ENCODE peak calls at places on chromosomes 5 and 9, in four cellular contexts. B, U, J and V are unnamed samples.
A peak's percentile ranks its signal among the peaks of the same experiment; 100 is the strongest.

GRCh38 chr5:74124826-74125225 is 498.8 kb downstream of the ARHGEF28 start:
- DNase-seq in B (peak; percentile 32), U (no peak), J (peak; percentile 6), V (no peak)

GRCh38 chr5:161600156-161600555 is 53.6 kb upstream of the GABRB2 start:
- DNase-seq in B (no peak), U (peak; percentile 5), J (no peak), V (no peak)

GRCh38 chr5:3694819-3695218 is 99.2 kb downstream of the IRX1 start:
- DNase-seq in B (no peak), U (no peak), J (peak; percentile 54), V (peak; percentile 93)

GRCh38 chr9:96408409-96409280 is 9.5 kb downstream of the ZNF367 start:
- DNase-seq in B (no peak), U (no peak), J (no peak), V (no peak)

GRCh38 chr9:37916471-37917314 is 12.8 kb upstream of the SLC25A51 start:
- DNase-seq in B (no peak), U (no peak), J (no peak), V (no peak)

GRCh38 chr5:66232701-66233100 is 88.6 kb downstream of the SREK1 start:
- DNase-seq in B (peak; percentile 55), U (no peak), J (peak; percentile 74), V (no peak)

GRCh38 chr9:99824378-99825157 is 2.9 kb downstream of the NR4A3 start:
- DNase-seq in B (no peak), U (peak; percentile 80), J (no peak), V (no peak)

GRCh38 chr5:112711436-112711835 is 26.2 kb upstream of the APC start:
- DNase-seq in B (no peak), U (no peak), J (no peak), V (no peak)

GRCh38 chr9:105206821-105207699 is 37.4 kb upstream of the SLC44A1 start:
- DNase-seq in B (peak; percentile 50), U (no peak), J (no peak), V (no peak)

GRCh38 chr9:114914139-114914538 is 16.3 kb downstream of the TNFSF8 start:
- DNase-seq in B (peak; percentile 7), U (no peak), J (no peak), V (no peak)

GRCh38 chr5:103890313-103890712 is 327.7 kb upstream of the NUDT12 start:
- DNase-seq in B (no peak), U (no peak), J (no peak), V (no peak)

GRCh38 chr5:176530983-176531901 is 6.0 kb downstream of the RNF44 start:
- DNase-seq in B (peak; percentile 74), U (no peak), J (peak; percentile 27), V (no peak)

GRCh38 chr5:180086816-180087426 is 15.4 kb upstream of the RNF130 start:
- DNase-seq in B (no peak), U (no peak), J (no peak), V (no peak)

GRCh38 chr9:83557317-83557716 is 19.1 kb upstream of the FRMD3 start:
- DNase-seq in B (no peak), U (no peak), J (no peak), V (no peak)

GRCh38 chr5:124157320-124157719 is 589.1 kb downstream of the ZNF608 start:
- DNase-seq in B (no peak), U (no peak), J (no peak), V (no peak)

GRCh38 chr5:42498000-42498399 is 74.8 kb downstream of the GHR start:
- DNase-seq in B (no peak), U (no peak), J (no peak), V (no peak)

GRCh38 chr5:40547994-40548575 is 131.6 kb upstream of the PTGER4 start:
- DNase-seq in B (no peak), U (no peak), J (no peak), V (no peak)

GRCh38 chr5:169534311-169534880 is 49.2 kb upstream of the SPDL1 start:
- DNase-seq in B (no peak), U (no peak), J (no peak), V (no peak)

GRCh38 chr5:140112685-140113179 is 1.2 kb upstream of the PURA start:
- DNase-seq in B (peak; percentile 34), U (no peak), J (peak; percentile 18), V (no peak)

DNA sequence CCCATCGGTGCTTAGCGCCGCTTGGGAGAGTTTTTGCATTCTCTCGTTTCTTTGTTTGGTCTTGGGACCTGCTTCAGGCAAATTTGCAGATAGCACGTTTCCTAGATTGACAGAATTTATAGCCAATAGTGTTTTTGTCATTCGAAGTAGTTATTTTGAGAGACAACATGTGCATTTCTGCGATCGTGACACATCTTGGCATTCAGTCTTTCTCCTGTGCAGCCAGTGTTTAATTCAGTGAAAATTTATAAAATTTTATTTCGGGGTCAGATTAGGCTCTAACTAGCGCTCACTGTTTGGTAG is 830 bp downstream of the PRRC1 start:
- DNase-seq in B (peak; percentile 57), U (no peak), J (peak; percentile 70), V (peak; percentile 60)
- H2AFZ ChIP-seq in B (peak overlapping the region; percentile 97), U (peak overlapping the region; percentile 85), J (peak overlapping the region; percentile 85), V (peak overlapping the region; percentile 99)

GRCh38 chr9:1759009-1759408 is 256.1 kb upstream of the SMARCA2 start:
- DNase-seq in B (no peak), U (no peak), J (no peak), V (no peak)
- H3K4me2 ChIP-seq in B (no peak overlapping the region), U (no peak overlapping the region), J (no peak overlapping the region), V (no peak overlapping the region)

GRCh38 chr5:75630875-75631274 is 19.6 kb downstream of the ANKDD1B start:
- DNase-seq in B (no peak), U (no peak), J (no peak), V (no peak)

GRCh38 chr5:75626959-75627358 is 15.7 kb downstream of the ANKDD1B start:
- DNase-seq in B (no peak), U (no peak), J (no peak), V (no peak)

DNA sequence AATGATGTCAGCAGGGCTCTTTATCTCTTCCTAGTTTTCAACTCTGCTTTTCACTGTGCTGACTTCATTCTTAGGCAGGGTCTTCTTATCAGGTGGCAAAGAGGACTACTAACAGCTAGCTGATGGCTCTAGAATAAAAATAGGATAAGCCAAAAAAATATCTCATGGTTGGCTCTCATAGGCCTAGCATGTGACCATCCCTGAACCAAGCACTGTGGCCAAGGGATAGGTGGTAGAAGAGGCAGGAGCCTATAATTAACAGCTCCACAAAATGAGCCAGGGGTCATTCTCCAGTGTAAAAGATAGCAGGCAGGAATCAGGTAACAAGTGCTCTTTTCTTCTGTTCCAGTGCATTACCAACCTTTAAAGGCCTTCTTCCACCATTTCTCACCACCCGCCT is 21.1 kb downstream of the ANKDD1B start:
- DNase-seq in B (no peak), U (no peak), J (no peak), V (no peak)
- H2AFZ ChIP-seq in B (no peak overlapping the region), U (no peak overlapping the region), J (no peak overlapping the region), V (no peak overlapping the region)

GRCh38 chr9:101121836-101122399 is 93.4 kb downstream of the PLPPR1 start:
- DNase-seq in B (no peak), U (no peak), J (no peak), V (no peak)
- H3K4me2 ChIP-seq in B (no peak overlapping the region), U (no peak overlapping the region), J (no peak overlapping the region), V (no peak overlapping the region)

DNA sequence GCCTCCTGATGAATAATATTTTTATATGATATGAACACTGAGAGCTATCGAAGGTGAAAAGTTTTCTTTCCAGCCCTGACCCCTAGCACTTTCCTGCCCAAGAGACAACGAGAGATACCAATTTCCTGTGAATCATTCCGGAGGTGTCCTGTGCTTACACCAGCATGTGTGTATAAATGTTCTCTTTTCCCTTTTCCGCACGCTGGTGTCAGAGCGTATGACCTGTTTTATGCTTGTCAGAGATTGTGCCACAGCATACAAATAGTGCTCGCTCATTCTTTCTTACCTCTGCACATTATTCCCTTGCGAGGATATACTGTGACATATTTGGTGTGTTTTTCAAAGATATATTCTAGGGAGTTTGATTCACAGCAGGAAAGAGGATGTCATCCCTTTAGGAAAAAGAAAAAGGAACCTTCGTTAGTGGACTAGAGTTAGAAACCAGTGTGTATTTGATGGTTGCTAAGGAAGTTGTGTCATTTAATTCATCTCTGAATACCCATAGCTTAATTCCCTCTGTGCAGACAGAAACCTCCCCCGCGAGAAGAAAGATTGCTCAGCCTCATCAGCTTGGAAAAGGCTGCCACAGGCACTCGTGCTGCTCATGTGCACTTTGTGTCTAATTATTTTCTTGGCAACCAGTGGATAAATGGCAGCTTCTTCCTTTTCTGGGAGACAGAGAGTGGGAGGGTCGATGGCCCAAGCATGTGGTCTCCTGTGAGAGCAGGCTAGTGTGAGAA is 14.8 kb upstream of the CCIN start:
- DNase-seq in B (peak; percentile 71), U (no peak), J (peak; percentile 65), V (no peak)
- H2AFZ ChIP-seq in B (peak overlapping the region; percentile 46), U (peak overlapping the region; percentile 88), J (peak overlapping the region; percentile 38), V (peak overlapping the region; percentile 47)

DNA sequence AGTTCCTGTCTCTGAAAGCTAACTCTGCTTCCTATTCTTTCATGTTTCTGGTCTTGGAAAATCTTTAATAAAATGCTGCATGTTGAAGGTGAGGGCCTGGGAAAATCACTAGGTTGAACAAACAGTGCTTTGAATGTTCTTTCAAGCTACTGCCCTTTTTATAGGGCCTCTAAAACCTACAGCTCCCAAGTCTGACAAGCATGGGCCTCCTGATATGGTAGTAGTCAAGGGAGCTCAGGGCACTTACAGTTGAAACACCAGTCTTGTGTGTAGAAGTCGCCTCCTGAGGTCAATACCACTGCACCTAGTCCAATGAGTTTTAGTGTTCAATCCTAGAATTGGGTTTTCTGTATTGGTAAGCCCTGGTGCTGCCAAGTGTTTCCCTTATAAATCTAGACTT is 20.5 kb downstream of the VLDLR start:
- DNase-seq in B (no peak), U (no peak), J (no peak), V (no peak)
- H3K4me2 ChIP-seq in B (no peak overlapping the region), U (no peak overlapping the region), J (no peak overlapping the region), V (no peak overlapping the region)

DNA sequence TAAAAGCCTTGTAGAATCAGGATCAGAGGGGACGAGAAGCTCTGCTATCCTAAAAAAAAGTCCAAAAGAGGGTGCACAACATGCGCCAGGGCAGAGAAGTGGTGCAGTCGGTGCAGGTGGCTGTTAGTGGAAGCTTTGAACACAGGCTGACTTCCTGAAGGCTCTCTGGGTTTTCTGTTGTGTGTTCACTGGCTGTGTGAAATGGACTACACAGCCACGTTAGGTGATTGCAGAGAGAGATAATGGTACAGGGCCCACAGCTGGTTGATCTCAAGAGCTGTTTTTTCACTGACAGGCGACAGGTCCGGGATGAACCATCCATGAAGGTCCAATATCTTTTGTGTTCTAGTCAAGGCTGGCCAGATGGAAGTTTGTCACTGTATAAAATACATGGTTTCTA is 167.4 kb downstream of the TMEM167A start:
- DNase-seq in B (no peak), U (no peak), J (no peak), V (no peak)
- H2AFZ ChIP-seq in B (no peak overlapping the region), U (peak overlapping the region; percentile 21), J (no peak overlapping the region), V (no peak overlapping the region)

DNA sequence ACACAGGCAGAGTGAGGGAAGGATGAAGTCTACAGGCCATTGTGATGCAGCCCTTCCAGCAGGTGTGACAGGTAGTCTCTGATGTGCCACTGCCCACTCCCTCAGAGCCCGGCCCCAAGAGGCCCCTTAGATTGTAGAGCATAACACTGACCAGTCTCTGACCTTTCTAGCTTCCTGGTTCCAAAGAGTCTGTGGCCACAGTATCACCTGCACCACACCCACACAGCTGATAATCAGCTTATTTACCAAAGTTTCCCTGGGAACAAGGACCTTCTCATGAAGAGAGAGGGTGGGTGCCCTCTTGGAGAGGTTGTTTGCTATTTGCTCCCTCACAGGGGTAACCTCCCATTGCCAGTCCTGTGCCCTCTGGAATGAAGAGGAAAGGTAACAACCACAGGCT is 11.0 kb upstream of the ACER2 start:
- DNase-seq in B (no peak), U (no peak), J (no peak), V (no peak)
- H3K4me2 ChIP-seq in B (no peak overlapping the region), U (no peak overlapping the region), J (no peak overlapping the region), V (no peak overlapping the region)